ENCODE peak calls at places on chromosomes 11 and 22, in eight cellular contexts. Z is CD4-positive, alpha-beta T cell; O is activated CD4-positive, alpha-beta T cell treated with anti-CD3 and anti-CD28 coated beads, Interleukin-2, amount 10 ng/mL, durations not matched to agents 7 days and 5 days; G is activated T-cell treated with anti-CD3 and anti-CD28 coated beads, Interleukin-2, amount 50 U/mL, for 48 hours; J is iPS DF 6.9; A is pancreas; N is stimulated activated CD4-positive, alpha-beta T cell treated with anti-CD3 and anti-CD28 coated beads, TNF-alpha, amount 100 ng/mL, for 48 hours; C is RWPE1. B is an unnamed sample.

GRCh38 chr11:89495951-89496350 is 4.8 kb upstream of the NOX4 start:
- DNase-seq in A (peak), G (no peak), O (no peak), N (no peak), C (peak), J (no peak), Z (no peak), B (no peak)

GRCh38 chr11:973237-973636 is 47.6 kb downstream of the AP2A2 start:
- DNase-seq in C (no peak), A (no peak), O (no peak), Z (no peak), J (no peak), N (no peak), G (no peak), B (no peak)

GRCh38 chr22:20740222-20740951 is 33.5 kb upstream of the SERPIND1 start:
- DNase-seq in C (no peak), O (no peak), J (no peak), N (no peak), G (no peak), A (no peak), Z (no peak), B (no peak)

GRCh38 chr22:20741008-20741633 is 32.8 kb upstream of the SERPIND1 start:
- DNase-seq in Z (no peak), O (no peak), N (no peak), A (no peak), G (no peak), J (no peak), C (no peak), B (no peak)

GRCh38 chr22:23498811-23499798 is 81.0 kb downstream of the IGLL1 start:
- DNase-seq in N (no peak), Z (no peak), A (no peak), O (no peak), C (no peak), G (no peak), J (no peak), B (no peak)

GRCh38 chr22:40605676-40606250 is 30.8 kb downstream of the MRTFA start:
- DNase-seq in Z (no peak), G (no peak), O (no peak), C (no peak), A (no peak), J (no peak), N (no peak), B (peak)

GRCh38 chr11:65651589-65652510 is 10.9 kb downstream of the RELA start:
- DNase-seq in C (peak), Z (peak), O (peak), J (no peak), G (no peak), A (peak), N (no peak), B (peak)

GRCh38 chr22:28894320-28894719 is 10.9 kb downstream of the ZNRF3 start:
- DNase-seq in C (peak), N (no peak), Z (no peak), A (no peak), J (no peak), O (no peak), G (no peak), B (no peak)

GRCh38 chr11:1075341-1075911 is 752 bp downstream of the MUC2 start:
- DNase-seq in J (no peak), A (no peak), G (no peak), Z (no peak), C (no peak), N (no peak), O (no peak), B (no peak)

GRCh38 chr11:76215946-76216345 is 9.6 kb upstream of the WNT11 start:
- DNase-seq in C (no peak), Z (no peak), O (no peak), A (no peak), G (no peak), N (no peak), J (no peak), B (no peak)

GRCh38 chr11:67178878-67179277 is 59.8 kb downstream of the KDM2A start:
- DNase-seq in A (no peak), G (no peak), J (no peak), Z (no peak), N (no peak), O (no peak), C (no peak), B (no peak)

GRCh38 chr11:61035086-61035835 is 63.8 kb downstream of the CD6 start:
- DNase-seq in J (no peak), N (no peak), O (no peak), A (no peak), G (no peak), Z (no peak), C (no peak), B (no peak)

GRCh38 chr11:1858154-1858553 is 5.3 kb downstream of the LSP1 start:
- DNase-seq in G (no peak), N (no peak), A (no peak), J (no peak), C (no peak), O (no peak), Z (no peak), B (no peak)

GRCh38 chr11:96205460-96205809 is 137.6 kb downstream of the MAML2 start:
- DNase-seq in Z (no peak), G (no peak), A (no peak), N (no peak), O (no peak), J (no peak), C (no peak), B (no peak)